ENCODE peak calls at places on chromosomes 2 and 18, in ten cellular contexts. P is left lung; T is substantia nigra; L is cardiac fibroblast; U is CD4-positive, alpha-beta T cell; H is dorsolateral prefrontal cortex; A is NCI-H1092; M is stimulated activated CD4-positive, alpha-beta T cell treated with anti-CD3 and anti-CD28 coated beads, Interleukin-2, amount 100 ng/mL, for 48 hours; D is ecto neural progenitor cell; B is iPS-NIHi11. J is an unnamed sample.

GRCh38 chr2:158806941-158807340 is 11.8 kb downstream of the DAPL1 start:
- DNase-seq in L (no peak), M (no peak), B (no peak), D (no peak), U (no peak), A (no peak), H (no peak), P (no peak), T (no peak), J (no peak)

GRCh38 chr2:45776160-45776955 is 124.9 kb downstream of the PRKCE start:
- DNase-seq in H (no peak), L (peak), T (no peak), D (no peak), M (no peak), B (no peak), P (no peak), A (no peak), U (no peak), J (no peak)

GRCh38 chr2:175234153-175234552 is 52.6 kb upstream of the ATP5MC3 start:
- DNase-seq in H (no peak), A (no peak), D (no peak), U (no peak), P (no peak), T (no peak), M (no peak), B (no peak), L (no peak), J (no peak)

GRCh38 chr2:236943068-236943467 is 142.6 kb upstream of the COPS8 start:
- DNase-seq in U (no peak), M (no peak), L (no peak), P (no peak), B (no peak), T (no peak), A (no peak), D (no peak), H (no peak), J (no peak)

GRCh38 chr2:36222485-36222884 is 133.1 kb upstream of the CRIM1 start:
- DNase-seq in A (no peak), U (no peak), H (no peak), L (no peak), M (no peak), T (no peak), B (no peak), P (no peak), D (no peak), J (no peak)

GRCh38 chr2:150282821-150283309 is 204.6 kb downstream of the RND3 start:
- DNase-seq in T (no peak), P (no peak), U (no peak), D (no peak), B (no peak), H (no peak), L (peak), M (no peak), A (no peak), J (no peak)

GRCh38 chr2:112084689-112085381 is 29.8 kb downstream of the TMEM87B start:
- DNase-seq in M (no peak), D (no peak), T (no peak), U (no peak), L (no peak), B (no peak), A (no peak), P (no peak), H (no peak), J (no peak)

GRCh38 chr2:67169417-67170140 is 227.6 kb upstream of the ETAA1 start:
- DNase-seq in H (no peak), A (no peak), P (no peak), L (no peak), M (no peak), T (no peak), D (no peak), U (no peak), B (no peak), J (no peak)

GRCh38 chr2:59302683-59303082 is 1061.6 kb upstream of the FANCL start:
- DNase-seq in L (no peak), P (no peak), D (no peak), T (no peak), M (no peak), U (no peak), H (no peak), B (no peak), A (no peak), J (no peak)

GRCh38 chr2:1586946-1587840 is 157.1 kb downstream of the PXDN start:
- DNase-seq in U (no peak), L (peak), M (no peak), D (no peak), H (peak), A (no peak), T (no peak), B (no peak), P (no peak), J (no peak)

GRCh38 chr2:221494556-221494955 is 77.5 kb downstream of the EPHA4 start:
- DNase-seq in D (no peak), B (no peak), M (no peak), A (no peak), H (no peak), U (no peak), L (peak), P (no peak), T (no peak), J (no peak)

GRCh38 chr18:62258606-62259005 is 66.5 kb upstream of the TNFRSF11A start:
- DNase-seq in L (no peak), M (no peak), B (no peak), U (no peak), T (no peak), D (no peak), P (no peak), H (no peak), A (no peak), J (no peak)

J was measured in NCI-H1105 treated with DMSO at 0.1 percent for 48 hours.